ENCODE peak calls at places on chromosomes 4 and X, in seven cellular contexts. E is CD8-positive, alpha-beta T cell; F is trophoblast cell; P is AG08396; U is T follicular helper cell; B is type B pancreatic cell; R is posterior cingulate gyrus. K is an unnamed sample.

GRCh38 chr4:20299515-20299914 is 47.8 kb downstream of the SLIT2 start:
- DNase-seq in U (no peak), F (no peak), B (no peak), R (no peak), E (no peak), P (peak; percentile 23), K (peak; percentile 25)

GRCh38 chrX:65300104-65300809 is 234.3 kb downstream of the LAS1L start:
- DNase-seq in U (no peak), F (peak; percentile 4), R (no peak), B (no peak), E (no peak), P (no peak), K (no peak)

GRCh38 chr4:154399259-154399974 is 92.2 kb downstream of the DCHS2 start:
- DNase-seq in R (no peak), B (no peak), U (no peak), F (no peak), P (peak; percentile 13), E (no peak), K (peak; percentile 52)

GRCh38 chrX:151227637-151228036 is 51.3 kb downstream of the GPR50 start:
- DNase-seq in B (no peak), R (peak; percentile 64), E (no peak), F (no peak), P (no peak), U (no peak), K (no peak)

GRCh38 chr4:76585270-76585669 is 150.2 kb downstream of the SHROOM3 start:
- DNase-seq in U (no peak), P (no peak), B (no peak), F (no peak), R (no peak), E (no peak), K (no peak)

GRCh38 chr4:120055795-120056194 is 10.9 kb downstream of the MAD2L1 start:
- DNase-seq in B (no peak), E (no peak), P (no peak), R (no peak), F (no peak), U (no peak), K (no peak)

GRCh38 chr4:122117743-122118142 is 34.4 kb upstream of the BLTP1 start:
- DNase-seq in U (no peak), R (no peak), B (no peak), P (peak; percentile 21), F (no peak), E (no peak), K (peak; percentile 29)

GRCh38 chr4:142818009-142818408 is 28.1 kb downstream of the INPP4B start:
- DNase-seq in P (peak; percentile 4), R (no peak), E (no peak), B (no peak), F (no peak), U (no peak), K (peak; percentile 25)

GRCh38 chrX:47749185-47749967 is 87.3 kb upstream of the ZNF81 start:
- DNase-seq in E (no peak), R (no peak), P (no peak), F (no peak), U (no peak), B (no peak), K (no peak)

GRCh38 chr4:144709793-144710525 is 64.0 kb downstream of the HHIP start:
- DNase-seq in E (no peak), R (no peak), B (no peak), P (no peak), U (no peak), F (no peak), K (peak; percentile 47)

GRCh38 chrX:114162068-114162735 is 421.7 kb upstream of the HTR2C start:
- DNase-seq in F (no peak), E (no peak), R (peak; percentile 67), U (no peak), B (no peak), P (no peak), K (no peak)

GRCh38 chr4:53010320-53010719 is 148.2 kb downstream of the RASL11B start:
- DNase-seq in F (no peak), B (no peak), P (peak; percentile 28), R (no peak), E (no peak), U (no peak), K (peak; percentile 42)

GRCh38 chrX:150898343-150899190 is at the start of gene CD99L2:
- DNase-seq in R (peak; percentile 95), F (peak; percentile 84), P (peak; percentile 94), E (peak; percentile 93), B (peak; percentile 93), U (peak; percentile 84), K (peak; percentile 95)

GRCh38 chr4:183838987-183839712 is 66.0 kb upstream of the STOX2 start:
- DNase-seq in B (no peak), R (no peak), P (no peak), U (no peak), F (no peak), E (no peak), K (no peak)

GRCh38 chr4:110196206-110196870 is 2.1 kb downstream of the ELOVL6 start:
- DNase-seq in R (peak; percentile 84), B (peak; percentile 75), P (peak; percentile 64), F (peak; percentile 37), U (no peak), E (peak; percentile 69), K (peak; percentile 42)

GRCh38 chr4:168569066-168569908 is 72.4 kb downstream of the PALLD start:
- DNase-seq in F (no peak), U (no peak), P (no peak), B (no peak), R (no peak), E (no peak), K (peak; percentile 42)

GRCh38 chrX:121931567-121931966 is 884.2 kb downstream of the GLUD2 start:
- DNase-seq in U (no peak), P (no peak), R (no peak), F (no peak), E (no peak), B (no peak), K (no peak)

GRCh38 chrX:335758-336155 is 17.2 kb upstream of the GTPBP6 start:
- DNase-seq in P (no peak), E (no peak), F (no peak), U (no peak), R (peak; percentile 60), B (no peak), K (no peak)

GRCh38 chrX:76454456-76454927 is 27.0 kb downstream of the MAGEE1 start:
- DNase-seq in E (no peak), B (no peak), U (no peak), R (no peak), F (no peak), P (peak; percentile 26), K (peak; percentile 21)

GRCh38 chr4:124686279-124686678 is 26.3 kb downstream of the ANKRD50 start:
- DNase-seq in U (no peak), E (no peak), F (peak; percentile 75), B (no peak), P (no peak), R (peak; percentile 22), K (no peak)

GRCh38 chr4:2535386-2536192 is 858 bp upstream of the FAM193A start:
- DNase-seq in F (no peak), E (peak; percentile 67), B (peak; percentile 78), P (no peak), U (peak; percentile 30), R (peak; percentile 86), K (peak; percentile 29)

GRCh38 chr4:151522790-151523332 is 113.9 kb downstream of the FHIP1A start:
- DNase-seq in E (no peak), P (no peak), R (no peak), F (no peak), B (no peak), U (no peak), K (no peak)

GRCh38 chr4:156858071-156858470 is 113.5 kb downstream of the PDGFC start:
- DNase-seq in U (no peak), F (no peak), E (no peak), B (no peak), R (no peak), P (no peak), K (no peak)

GRCh38 chr4:55125763-55126541 is 557 bp upstream of the KDR start:
- DNase-seq in B (no peak), R (no peak), U (no peak), P (no peak), E (no peak), F (no peak), K (peak; percentile 24)

GRCh38 chrX:46912098-46912672 is at the start of gene JADE3:
- DNase-seq in B (peak; percentile 78), F (peak; percentile 66), E (peak; percentile 49), R (peak; percentile 88), P (peak; percentile 81), U (no peak), K (peak; percentile 85)

GRCh38 chr4:87716350-87717041 is 66.4 kb downstream of the DMP1 start:
- DNase-seq in B (no peak), U (no peak), F (peak; percentile 40), R (no peak), E (no peak), P (no peak), K (no peak)

GRCh38 chrX:113330416-113330815 is 489.8 kb upstream of the AMOT start:
- DNase-seq in B (no peak), P (no peak), F (no peak), E (no peak), U (no peak), R (no peak), K (no peak)

GRCh38 chrX:37824491-37825224 is 22.7 kb downstream of the DYNLT3 start:
- DNase-seq in U (no peak), F (no peak), R (no peak), B (no peak), E (no peak), P (no peak), K (no peak)

GRCh38 chrX:149286940-149287349 is 218.2 kb downstream of the IDS start:
- DNase-seq in B (no peak), R (no peak), P (peak; percentile 50), E (peak; percentile 63), F (peak; percentile 3), U (peak; percentile 18), K (peak; percentile 47)

GRCh38 chrX:153521034-153521433 is 3.6 kb downstream of the ATP2B3 start:
- DNase-seq in F (no peak), P (no peak), R (no peak), U (no peak), E (no peak), B (no peak), K (no peak)

GRCh38 chr4:115278830-115279229 is 165.4 kb upstream of the NDST4 start:
- DNase-seq in U (no peak), B (no peak), P (no peak), R (no peak), E (no peak), F (no peak), K (no peak)